ENCODE peak calls at places on chromosomes 7 and 10, in four cellular contexts. L is GM23248, Y is GM23338, E is transverse colon. D is an unnamed sample.

GRCh38 chr10:73894245-73894971 is 16.5 kb upstream of the PLAU start:
- DNase-seq in L (peak; percentile 85), E (no peak), Y (no peak), D (no peak)

GRCh38 chr7:12322287-12322902 is 81.3 kb downstream of the VWDE start:
- DNase-seq in Y (peak; percentile 21), E (no peak), L (peak; percentile 36), D (no peak)

GRCh38 chr10:133444342-133445267 is 9.1 kb upstream of the SCART1 start:
- DNase-seq in L (no peak), E (no peak), Y (no peak), D (no peak)

GRCh38 chr10:11646450-11646849 is 35.0 kb upstream of the USP6NL start:
- DNase-seq in E (no peak), Y (no peak), L (no peak), D (no peak)

GRCh38 chr7:46763348-46763747 is 818.6 kb downstream of the TNS3 start:
- DNase-seq in E (no peak), Y (no peak), L (peak; percentile 33), D (no peak)

GRCh38 chr7:25696565-25696964 is 455.4 kb upstream of the NFE2L3 start:
- DNase-seq in L (no peak), Y (no peak), E (no peak), D (no peak)

GRCh38 chr7:2355079-2356008 is 717 bp downstream of the EIF3B start:
- DNase-seq in E (peak; percentile 19), L (peak; percentile 52), Y (peak; percentile 75), D (peak; percentile 67)

GRCh38 chr10:133335238-133336122 is 1.2 kb downstream of the CALY start:
- DNase-seq in E (peak; percentile 62), L (peak; percentile 77), Y (peak; percentile 81), D (peak; percentile 76)

GRCh38 chr7:91263359-91264082 is 712 bp upstream of the FZD1 start:
- DNase-seq in E (peak; percentile 38), L (peak; percentile 78), Y (peak; percentile 62), D (peak; percentile 75)

GRCh38 chr10:43706166-43706565 is 57.5 kb upstream of the ZNF32 start:
- DNase-seq in L (no peak), Y (no peak), E (no peak), D (peak; percentile 29)

GRCh38 chr7:65438593-65438992 is 64.9 kb downstream of the ZNF92 start:
- DNase-seq in Y (no peak), E (no peak), L (peak; percentile 96), D (no peak)

GRCh38 chr7:40700653-40701475 is 566.1 kb downstream of the SUGCT start:
- DNase-seq in Y (peak; percentile 51), L (peak; percentile 53), E (no peak), D (no peak)

GRCh38 chr10:71569775-71570588 is 149.6 kb downstream of the C10orf105 start:
- DNase-seq in L (peak; percentile 54), E (peak; percentile 81), Y (peak; percentile 90), D (no peak)

GRCh38 chr10:30219977-30220751 is 128.9 kb downstream of the MTPAP start:
- DNase-seq in Y (no peak), E (no peak), L (peak; percentile 63), D (no peak)

GRCh38 chr7:80392229-80393169 is 119.4 kb downstream of the GNAT3 start:
- DNase-seq in E (no peak), Y (no peak), L (peak; percentile 58), D (no peak)

GRCh38 chr7:28292826-28293528 is 112.4 kb upstream of the JAZF1 start:
- DNase-seq in L (no peak), Y (peak; percentile 30), E (no peak), D (no peak)

GRCh38 chr10:113169853-113170455 is 219.9 kb downstream of the TCF7L2 start:
- DNase-seq in Y (no peak), L (no peak), E (no peak), D (no peak)

GRCh38 chr7:4832711-4833110 is 29.1 kb downstream of the PAPOLB start:
- DNase-seq in L (no peak), Y (no peak), E (no peak), D (no peak)

GRCh38 chr7:127986581-127987461 is 44.4 kb downstream of the LRRC4 start:
- DNase-seq in Y (peak; percentile 38), L (no peak), E (no peak), D (no peak)

GRCh38 chr7:79781716-79782115 is 328.2 kb upstream of the MAGI2 start:
- DNase-seq in E (no peak), L (no peak), Y (no peak), D (no peak)

GRCh38 chr7:134696261-134696660 is 49.6 kb downstream of the BPGM start:
- DNase-seq in E (no peak), L (peak; percentile 30), Y (no peak), D (no peak)

GRCh38 chr10:56012146-56012545 is 348.9 kb downstream of the ZWINT start:
- DNase-seq in E (no peak), L (no peak), Y (no peak), D (no peak)

GRCh38 chr10:22816298-22816653 is 101.9 kb upstream of the PIP4K2A start:
- DNase-seq in L (peak; percentile 91), E (no peak), Y (no peak), D (no peak)

GRCh38 chr10:99681553-99681952 is 22.2 kb downstream of the ENTPD7 start:
- DNase-seq in E (no peak), L (peak; percentile 89), Y (no peak), D (no peak)

GRCh38 chr10:105148456-105148855 is 507.4 kb downstream of the SORCS3 start:
- DNase-seq in E (no peak), L (no peak), Y (no peak), D (no peak)

GRCh38 chr7:151311294-151311864 is 30.2 kb upstream of the NUB1 start:
- DNase-seq in L (peak; percentile 24), Y (peak; percentile 84), E (no peak), D (no peak)

GRCh38 chr10:113335603-113336002 is 217.2 kb upstream of the HABP2 start:
- DNase-seq in L (peak; percentile 32), Y (no peak), E (no peak), D (no peak)

GRCh38 chr7:45259966-45260646 is 102.5 kb downstream of the RAMP3 start:
- DNase-seq in L (peak; percentile 53), Y (peak; percentile 87), E (peak; percentile 50), D (peak; percentile 81)

GRCh38 chr7:116148108-116148507 is 62.2 kb upstream of the TES start:
- DNase-seq in Y (no peak), E (no peak), L (no peak), D (no peak)

GRCh38 chr10:123726381-123726780 is 60.2 kb downstream of the GPR26 start:
- DNase-seq in Y (no peak), L (no peak), E (no peak), D (no peak)

GRCh38 chr10:119516381-119517234 is 25.9 kb downstream of the RGS10 start:
- DNase-seq in E (peak; percentile 49), L (no peak), Y (no peak), D (peak; percentile 74)

GRCh38 chr10:32338262-32338661 is 8.7 kb downstream of the EPC1 start:
- DNase-seq in E (no peak), Y (no peak), L (peak; percentile 28), D (no peak)

GRCh38 chr10:32341596-32341995 is 5.4 kb downstream of the EPC1 start:
- DNase-seq in E (no peak), L (peak; percentile 45), Y (no peak), D (no peak)

GRCh38 chr10:32333849-32334248 is 13.1 kb downstream of the EPC1 start:
- DNase-seq in E (no peak), Y (no peak), L (no peak), D (no peak)

GRCh38 chr10:32340596-32341180 is 6.3 kb downstream of the EPC1 start:
- DNase-seq in E (no peak), Y (no peak), L (no peak), D (no peak)

DNA sequence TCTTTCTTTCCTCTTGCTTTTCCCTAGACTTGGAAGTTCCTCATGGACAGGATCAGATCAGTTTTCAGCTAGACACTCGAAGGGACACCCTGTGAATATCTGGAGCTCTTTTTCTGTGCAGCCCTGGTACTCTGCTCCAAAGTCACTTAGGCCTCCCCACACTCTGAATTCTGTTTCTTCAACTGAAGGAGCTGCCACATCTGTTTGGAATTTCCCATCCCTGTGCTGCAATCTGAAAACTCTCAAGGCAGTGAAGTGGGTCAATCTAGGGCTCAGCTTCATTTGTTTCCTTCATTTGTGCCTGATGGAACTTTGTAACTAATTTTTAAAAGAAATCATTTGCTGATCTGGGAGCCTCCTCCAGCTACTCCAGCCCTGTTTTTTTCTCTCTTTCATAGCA is 9.6 kb downstream of the EPC1 start:
- DNase-seq in E (no peak), L (no peak), Y (no peak), D (no peak)
- H3K4me1 ChIP-seq in E (peaks cover 60% of the 10 kb centered on the region), L (peaks cover 18% of the 10 kb centered on the region), Y (peaks cover 29% of the 10 kb centered on the region), D (peaks cover 83% of the 10 kb centered on the region)

GRCh38 chr7:130959743-130960207 is 225.8 kb upstream of the KLF14 start:
- DNase-seq in E (no peak), L (peak; percentile 91), Y (peak; percentile 70), D (no peak)

GRCh38 chr7:130963349-130963748 is 229.3 kb upstream of the KLF14 start:
- DNase-seq in Y (peak; percentile 37), L (no peak), E (no peak), D (no peak)

GRCh38 chr7:130960208-130960988 is 226.4 kb upstream of the KLF14 start:
- DNase-seq in L (peak; percentile 100), E (no peak), Y (no peak), D (no peak)

GRCh38 chr7:130962109-130962508 is 228.1 kb upstream of the KLF14 start:
- DNase-seq in Y (no peak), L (no peak), E (no peak), D (no peak)

GRCh38 chr7:130961128-130961601 is 227.2 kb upstream of the KLF14 start:
- DNase-seq in E (peak; percentile 40), L (peak; percentile 85), Y (no peak), D (no peak)
- H3K4me1 ChIP-seq in E (peaks cover 31% of the 10 kb centered on the region), L (peaks cover 71% of the 10 kb centered on the region), Y (peaks cover 7% of the 10 kb centered on the region), D (peaks cover 46% of the 10 kb centered on the region)

GRCh38 chr10:88707429-88708110 is 1.5 kb downstream of the LIPK start:
- DNase-seq in E (no peak), Y (no peak), L (peak; percentile 86), D (no peak)

GRCh38 chr10:88702848-88703597 is 3.0 kb upstream of the LIPK start:
- DNase-seq in L (no peak), Y (peak; percentile 94), E (peak; percentile 68), D (no peak)

DNA sequence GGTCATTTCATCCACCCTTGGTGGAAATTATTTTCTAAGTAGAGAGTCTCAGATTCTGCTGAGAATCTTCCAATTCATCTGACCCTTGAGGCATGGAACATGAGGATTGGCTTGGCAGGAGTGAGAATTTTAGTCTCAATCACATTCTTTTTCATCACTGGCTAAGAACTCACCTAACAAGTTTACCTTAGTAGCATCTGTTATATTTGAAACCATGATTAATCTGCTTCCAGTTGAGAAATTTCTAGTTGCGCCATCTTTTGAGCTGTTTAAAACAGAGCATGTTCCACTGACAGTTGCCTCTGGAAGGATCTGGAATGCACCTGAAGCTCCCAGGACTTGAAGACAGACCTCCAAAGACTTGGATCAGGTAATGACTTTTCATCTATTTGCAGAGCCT is at the start of gene LIPK:
- DNase-seq in L (no peak), Y (no peak), E (no peak), D (no peak)
- H3K4me1 ChIP-seq in L (peaks cover 12% of the 10 kb centered on the region), Y (peaks cover 10% of the 10 kb centered on the region), E (peaks cover 4% of the 10 kb centered on the region), D (no peaks in the 10 kb centered on the region)

DNA sequence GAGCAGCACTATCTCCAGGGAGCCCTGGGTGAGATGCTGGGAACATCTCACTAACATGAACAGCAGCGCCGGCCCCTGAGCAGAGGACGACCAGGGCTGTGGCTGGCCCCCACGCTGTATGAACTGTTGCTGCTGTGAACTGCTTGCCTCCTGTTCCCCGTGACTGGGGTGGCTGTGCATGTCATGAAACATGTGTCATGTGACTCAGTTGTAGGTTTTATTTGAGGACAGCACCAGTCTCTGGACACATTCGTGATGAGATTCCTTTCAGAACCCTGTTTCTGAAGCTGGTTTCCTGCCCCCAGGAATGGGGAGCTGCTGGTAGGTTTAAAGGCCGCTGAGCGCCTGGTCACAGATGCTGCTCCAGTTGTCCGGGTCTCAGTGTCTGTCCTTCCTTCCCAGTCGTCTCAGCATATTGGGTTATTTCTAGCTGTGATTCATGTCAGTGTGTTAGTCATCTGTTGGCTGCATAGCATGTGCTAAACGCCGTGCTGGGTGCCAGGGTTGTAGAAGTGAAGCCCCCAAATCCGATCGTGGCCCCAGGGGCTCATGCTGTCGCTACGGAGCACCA is 79.1 kb upstream of the PPIF start:
- DNase-seq in Y (no peak), L (peak; percentile 90), E (no peak), D (no peak)
- H3K4me1 ChIP-seq in Y (no peaks in the 10 kb centered on the region), L (peaks cover 46% of the 10 kb centered on the region), E (peaks cover 25% of the 10 kb centered on the region), D (peaks cover 84% of the 10 kb centered on the region)

D was measured in upper lobe of right lung.